ENCODE peak calls at places on chromosomes 16 and 17, in eight cellular contexts. O, T, U, G, Q, F, J and R are unnamed samples.

GRCh38 chr16:68062910-68063393 is 22.2 kb upstream of the NFATC3 start:
- DNase-seq in F (no peak), U (no peak), Q (no peak), J (no peak), G (no peak), T (no peak), O (no peak), R (no peak)

GRCh38 chr17:53749178-53749577 is 73.5 kb upstream of the KIF2B start:
- DNase-seq in J (peak), F (no peak), U (no peak), Q (no peak), G (peak), O (no peak), T (no peak), R (no peak)

GRCh38 chr16:27720731-27721547 is 171.0 kb downstream of the KATNIP start:
- DNase-seq in O (no peak), T (no peak), Q (peak), F (no peak), U (no peak), J (no peak), G (peak), R (no peak)

GRCh38 chr17:51087072-51087757 is 33.5 kb downstream of the SPAG9 start:
- DNase-seq in J (peak), O (peak), T (no peak), F (no peak), U (no peak), Q (no peak), G (no peak), R (no peak)

GRCh38 chr17:64411999-64412771 is 21.5 kb upstream of the PECAM1 start:
- DNase-seq in F (no peak), T (peak), J (peak), U (no peak), G (peak), O (peak), Q (peak), R (no peak)

GRCh38 chr16:3004319-3004718 is 8.4 kb upstream of the CLDN9 start:
- DNase-seq in U (no peak), F (no peak), G (no peak), T (no peak), Q (no peak), O (no peak), J (no peak), R (no peak)

GRCh38 chr17:42618442-42619150 is 9.1 kb downstream of the TUBG1 start:
- DNase-seq in O (no peak), F (peak), G (peak), U (peak), J (peak), Q (peak), T (peak), R (no peak)

GRCh38 chr17:18891541-18891940 is 33.6 kb downstream of the PRPSAP2 start:
- DNase-seq in J (no peak), U (no peak), F (no peak), Q (no peak), O (no peak), T (no peak), G (no peak), R (no peak)

GRCh38 chr16:75854117-75854516 is 127.8 kb upstream of the CPHXL start:
- DNase-seq in G (no peak), T (no peak), J (no peak), Q (no peak), F (no peak), U (no peak), O (no peak), R (no peak)

GRCh38 chr17:80176757-80177156 is 6.9 kb downstream of the CARD14 start:
- DNase-seq in Q (no peak), O (no peak), G (no peak), J (no peak), T (no peak), U (no peak), F (no peak), R (no peak)

GRCh38 chr16:52293209-52293608 is 253.7 kb downstream of the TOX3 start:
- DNase-seq in J (no peak), F (peak), O (no peak), T (no peak), U (no peak), G (no peak), Q (no peak), R (no peak)

GRCh38 chr17:76866774-76867577 is 1.2 kb upstream of the MGAT5B start:
- DNase-seq in F (no peak), J (no peak), G (peak), U (peak), T (no peak), O (no peak), Q (no peak), R (no peak)

GRCh38 chr16:77723108-77723514 is 797 bp downstream of the NUDT7 start:
- DNase-seq in O (peak), Q (peak), T (peak), F (no peak), U (no peak), J (peak), G (no peak), R (no peak)

GRCh38 chr17:74842599-74843351 is 16.9 kb downstream of the GRIN2C start:
- DNase-seq in T (peak), O (peak), G (peak), J (no peak), F (no peak), Q (peak), U (peak), R (peak)

GRCh38 chr17:60327122-60327869 is 64.6 kb downstream of the USP32 start:
- DNase-seq in F (no peak), U (no peak), Q (peak), O (no peak), T (no peak), G (peak), J (no peak), R (no peak)

GRCh38 chr16:20901441-20902112 is 1.0 kb downstream of the LYRM1 start:
- DNase-seq in F (peak), U (no peak), O (peak), T (peak), Q (peak), J (peak), G (peak), R (no peak)

GRCh38 chr17:7393613-7394451 is 493 bp downstream of the PLSCR3 start:
- DNase-seq in G (peak), F (no peak), O (no peak), U (peak), T (no peak), Q (no peak), J (no peak), R (no peak)